ENCODE peak calls at places on chromosomes 5 and 9, in four cellular contexts. P, X, B and R are unnamed samples.

GRCh38 chr9:20593551-20593950 is 28.7 kb downstream of the MLLT3 start:
- DNase-seq in P (no peak), X (no peak), B (no peak), R (no peak)

GRCh38 chr5:138927539-138927938 is 52.4 kb upstream of the LRRTM2 start:
- DNase-seq in P (no peak), X (no peak), B (no peak), R (no peak)

GRCh38 chr9:122835313-122835731 is 6.9 kb upstream of the PDCL start:
- DNase-seq in P (no peak), X (no peak), B (no peak), R (peak)

GRCh38 chr9:113805753-113806152 is 70.4 kb upstream of the ZNF618 start:
- DNase-seq in P (no peak), X (no peak), B (no peak), R (no peak)

GRCh38 chr9:12777149-12778010 is 2.6 kb downstream of the LURAP1L start:
- DNase-seq in P (no peak), X (no peak), B (no peak), R (no peak)

GRCh38 chr9:16915126-16915831 is 44.8 kb upstream of the BNC2 start:
- DNase-seq in P (no peak), X (no peak), B (no peak), R (no peak)

GRCh38 chr5:168699002-168699401 is 119.8 kb upstream of the PANK3 start:
- DNase-seq in P (no peak), X (no peak), B (no peak), R (no peak)

GRCh38 chr9:116008278-116008677 is 145.3 kb upstream of the PAPPA start:
- DNase-seq in P (peak), X (no peak), B (no peak), R (no peak)

GRCh38 chr5:137310051-137310730 is 188.9 kb downstream of the SPOCK1 start:
- DNase-seq in P (no peak), X (no peak), B (no peak), R (no peak)

GRCh38 chr5:133454442-133454841 is 157.9 kb downstream of the FSTL4 start:
- DNase-seq in P (no peak), X (no peak), B (no peak), R (no peak)

GRCh38 chr5:14208071-14209021 is 65.2 kb downstream of the TRIO start:
- DNase-seq in P (no peak), X (no peak), B (no peak), R (peak)

GRCh38 chr9:136282272-136282861 is 21.5 kb downstream of the CCDC187 start:
- DNase-seq in P (no peak), X (no peak), B (peak), R (no peak)

GRCh38 chr9:11086561-11086960 is 473.8 kb upstream of the PTPRD start:
- DNase-seq in P (no peak), X (no peak), B (no peak), R (no peak)

GRCh38 chr5:127409236-127409921 is 108.1 kb upstream of the PRRC1 start:
- DNase-seq in P (no peak), X (no peak), B (no peak), R (no peak)

GRCh38 chr5:180313677-180314076 is 21.8 kb upstream of the MAPK9 start:
- DNase-seq in P (no peak), X (no peak), B (peak), R (peak)

GRCh38 chr9:116566677-116567488 is 120.2 kb upstream of the TRIM32 start:
- DNase-seq in P (no peak), X (no peak), B (no peak), R (peak)

GRCh38 chr5:62791059-62791458 is 212.4 kb downstream of the LRRC70 start:
- DNase-seq in P (peak), X (no peak), B (no peak), R (peak)

GRCh38 chr9:113875917-113876805 is at the start of gene ZNF618:
- DNase-seq in P (no peak), X (no peak), B (peak), R (no peak)

GRCh38 chr5:575636-576035 is 36.5 kb upstream of the CEP72 start:
- DNase-seq in P (no peak), X (no peak), B (no peak), R (no peak)

GRCh38 chr5:573206-573605 is 38.9 kb upstream of the CEP72 start:
- DNase-seq in P (no peak), X (no peak), B (no peak), R (no peak)

GRCh38 chr5:572398-573019 is 39.6 kb upstream of the CEP72 start:
- DNase-seq in P (no peak), X (no peak), B (no peak), R (no peak)

GRCh38 chr5:574906-575305 is 37.2 kb upstream of the CEP72 start:
- DNase-seq in P (no peak), X (no peak), B (no peak), R (no peak)

GRCh38 chr5:573976-574375 is 38.2 kb upstream of the CEP72 start:
- DNase-seq in P (no peak), X (no peak), B (no peak), R (no peak)
- TF ChIP-seq FOSL1 in P (no peak), X (no peak), B (no peak), R (no peak)

DNA sequence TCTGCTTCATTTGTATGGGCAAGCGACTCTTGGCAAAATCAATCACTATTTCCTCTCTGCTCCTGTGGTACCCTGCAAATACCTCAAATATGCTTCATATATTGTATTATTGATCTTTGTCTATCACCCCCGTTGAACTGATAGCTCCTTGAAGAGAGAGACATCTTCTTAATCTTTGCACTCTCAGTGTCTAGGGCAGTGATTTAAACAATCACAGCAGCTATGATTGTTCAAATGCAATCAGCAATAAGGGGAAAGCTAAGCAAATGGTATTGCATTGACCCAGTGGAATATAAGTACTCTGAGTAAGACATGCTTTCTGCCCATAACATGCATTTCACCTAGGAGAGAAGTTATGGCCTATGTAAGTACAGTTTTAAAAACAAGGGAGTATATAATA is 90.2 kb downstream of the SUSD1 start:
- DNase-seq in P (no peak), X (no peak), B (no peak), R (no peak)
- TF ChIP-seq FOSL1 in P (no peak), X (no peak), B (no peak), R (no peak)

GRCh38 chr5:173764321-173765029 is 123.7 kb upstream of the CPEB4 start:
- DNase-seq in P (peak), X (no peak), B (peak), R (peak)
- TF ChIP-seq FOSL1 in P (peak), X (no peak), B (peak), R (peak)

GRCh38 chr5:124411089-124411488 is 335.4 kb downstream of the ZNF608 start:
- DNase-seq in P (no peak), X (no peak), B (no peak), R (no peak)
- TF ChIP-seq FOSL1 in P (no peak), X (no peak), B (no peak), R (no peak)

GRCh38 chr9:99472916-99473245 is 250.8 kb downstream of the SEC61B start:
- DNase-seq in P (no peak), X (no peak), B (no peak), R (no peak)

GRCh38 chr9:99472240-99472915 is 250.3 kb downstream of the SEC61B start:
- DNase-seq in P (no peak), X (no peak), B (no peak), R (no peak)

GRCh38 chr9:99471033-99471432 is 249.0 kb downstream of the SEC61B start:
- DNase-seq in P (no peak), X (no peak), B (no peak), R (no peak)

GRCh38 chr9:99478469-99479027 is 256.5 kb downstream of the SEC61B start:
- DNase-seq in P (no peak), X (no peak), B (no peak), R (no peak)

GRCh38 chr9:99474186-99474585 is 252.1 kb downstream of the SEC61B start:
- DNase-seq in P (no peak), X (no peak), B (no peak), R (no peak)
- TF ChIP-seq FOSL1 in P (no peak), X (no peak), B (no peak), R (no peak)

GRCh38 chr5:107219993-107220392 is 450.7 kb downstream of the EFNA5 start:
- DNase-seq in P (no peak), X (no peak), B (no peak), R (no peak)

GRCh38 chr5:107218457-107219193 is 452.1 kb downstream of the EFNA5 start:
- DNase-seq in P (no peak), X (no peak), B (no peak), R (no peak)

GRCh38 chr5:107228237-107228636 is 442.5 kb downstream of the EFNA5 start:
- DNase-seq in P (no peak), X (no peak), B (no peak), R (no peak)

GRCh38 chr5:107223066-107223465 is 447.7 kb downstream of the EFNA5 start:
- DNase-seq in P (no peak), X (no peak), B (no peak), R (no peak)

DNA sequence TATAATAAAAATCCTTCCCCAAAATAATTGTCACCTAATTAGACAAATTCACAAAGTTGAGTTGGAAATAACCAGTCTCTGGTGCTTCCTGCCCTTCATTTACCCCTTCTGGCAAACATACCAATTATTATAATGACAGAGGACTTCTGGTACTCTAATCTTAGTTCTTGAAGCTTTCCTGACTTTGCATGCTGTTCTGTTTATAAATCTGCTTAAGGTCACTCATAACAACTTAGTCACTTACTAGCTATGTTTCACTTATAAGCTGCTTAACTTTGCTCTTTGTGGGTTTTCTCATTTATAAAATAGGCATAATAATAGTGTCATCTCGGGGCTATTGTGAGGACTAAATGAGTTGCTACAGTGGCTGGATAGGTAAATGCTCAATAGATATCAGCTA is 446.5 kb downstream of the EFNA5 start:
- DNase-seq in P (no peak), X (no peak), B (no peak), R (no peak)
- TF ChIP-seq FOSL1 in P (no peak), X (no peak), B (no peak), R (no peak)

DNA sequence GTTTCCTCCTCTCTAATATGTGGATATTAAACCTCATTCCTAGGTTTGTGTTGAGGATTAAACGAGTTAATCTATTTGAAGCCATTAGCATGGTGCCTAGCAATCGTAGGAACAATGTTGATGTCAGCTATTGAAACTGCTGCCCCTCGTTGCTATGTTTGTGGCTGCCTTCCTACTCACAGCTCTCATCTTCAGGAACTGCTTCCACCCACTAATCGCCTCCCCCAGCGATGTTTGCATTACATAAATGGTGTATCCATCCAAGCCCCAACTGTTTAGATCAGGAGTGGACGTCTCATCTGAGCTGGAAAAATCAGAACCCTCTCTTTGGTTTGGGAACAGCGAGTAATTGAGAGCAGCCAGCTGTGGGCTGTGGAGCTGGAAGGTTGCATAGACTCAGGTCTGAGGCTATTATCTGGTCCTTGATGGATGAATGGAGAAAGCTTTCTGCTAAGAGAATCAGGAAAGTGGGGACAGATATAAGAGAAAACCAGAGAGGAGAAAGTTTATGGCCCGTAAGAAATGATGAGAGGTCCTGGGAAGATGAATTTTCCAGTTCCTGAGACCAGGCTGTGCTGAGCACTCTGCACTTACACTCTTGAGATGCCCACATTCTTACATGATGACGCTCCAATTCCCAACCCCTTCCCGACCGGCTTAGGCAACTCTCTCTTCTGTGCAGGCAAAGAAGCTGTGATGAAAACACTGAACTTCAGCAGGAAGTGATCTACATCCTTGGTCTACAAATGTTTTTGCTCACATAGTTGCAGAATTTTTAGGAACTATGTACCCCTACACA is 416.8 kb downstream of the ARHGEF28 start:
- DNase-seq in P (no peak), X (no peak), B (no peak), R (no peak)
- TF ChIP-seq FOSL1 in P (no peak), X (no peak), B (no peak), R (no peak)

DNA sequence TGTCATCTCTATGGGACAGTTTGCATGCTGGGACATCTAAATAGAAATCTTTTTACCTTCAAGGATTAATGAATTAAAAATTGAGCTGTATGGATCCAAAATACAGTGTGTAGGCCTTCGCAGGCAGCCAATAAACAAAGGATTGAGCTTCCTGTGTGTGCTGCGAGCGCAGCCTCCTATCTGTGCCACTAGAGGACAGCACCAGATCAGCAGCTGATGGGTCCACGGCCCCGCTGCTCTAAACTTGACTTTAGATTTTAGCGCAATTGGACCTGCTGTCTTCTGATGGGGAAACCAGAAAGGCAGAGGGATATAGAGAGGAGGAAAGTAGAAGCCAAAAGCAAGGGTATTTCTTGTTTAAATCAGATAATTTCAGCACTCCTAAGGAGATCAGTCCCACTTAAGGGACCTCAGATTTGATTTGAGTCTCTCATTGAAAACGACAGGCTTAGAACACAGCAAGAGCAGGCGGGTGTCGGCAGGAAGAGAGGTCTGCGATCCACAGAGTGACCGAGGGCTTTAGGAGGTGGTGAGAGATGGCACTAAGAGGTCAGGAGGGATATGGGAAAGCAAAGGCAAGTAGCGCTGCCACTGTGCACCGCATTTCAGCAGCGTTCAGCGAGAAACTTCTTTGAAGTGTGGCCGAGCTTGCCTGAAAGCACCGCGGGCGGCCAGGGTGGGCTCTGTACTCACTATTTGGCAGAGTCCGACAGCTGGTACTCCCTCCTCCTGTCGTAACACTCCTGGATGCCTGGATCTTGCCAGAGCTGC is 214.3 kb downstream of the GNA14 start:
- DNase-seq in P (peak), X (no peak), B (peak), R (peak)
- TF ChIP-seq FOSL1 in P (no peak), X (no peak), B (no peak), R (no peak)

GRCh38 chr5:59564895-59565294 is 328.6 kb downstream of the PDE4D start:
- DNase-seq in P (no peak), X (no peak), B (no peak), R (no peak)

GRCh38 chr5:59560553-59560952 is 333.0 kb downstream of the PDE4D start:
- DNase-seq in P (no peak), X (no peak), B (no peak), R (peak)

GRCh38 chr5:59565551-59565950 is 328.0 kb downstream of the PDE4D start:
- DNase-seq in P (no peak), X (no peak), B (no peak), R (no peak)

GRCh38 chr5:59559847-59560246 is 333.7 kb downstream of the PDE4D start:
- DNase-seq in P (no peak), X (no peak), B (no peak), R (no peak)

DNA sequence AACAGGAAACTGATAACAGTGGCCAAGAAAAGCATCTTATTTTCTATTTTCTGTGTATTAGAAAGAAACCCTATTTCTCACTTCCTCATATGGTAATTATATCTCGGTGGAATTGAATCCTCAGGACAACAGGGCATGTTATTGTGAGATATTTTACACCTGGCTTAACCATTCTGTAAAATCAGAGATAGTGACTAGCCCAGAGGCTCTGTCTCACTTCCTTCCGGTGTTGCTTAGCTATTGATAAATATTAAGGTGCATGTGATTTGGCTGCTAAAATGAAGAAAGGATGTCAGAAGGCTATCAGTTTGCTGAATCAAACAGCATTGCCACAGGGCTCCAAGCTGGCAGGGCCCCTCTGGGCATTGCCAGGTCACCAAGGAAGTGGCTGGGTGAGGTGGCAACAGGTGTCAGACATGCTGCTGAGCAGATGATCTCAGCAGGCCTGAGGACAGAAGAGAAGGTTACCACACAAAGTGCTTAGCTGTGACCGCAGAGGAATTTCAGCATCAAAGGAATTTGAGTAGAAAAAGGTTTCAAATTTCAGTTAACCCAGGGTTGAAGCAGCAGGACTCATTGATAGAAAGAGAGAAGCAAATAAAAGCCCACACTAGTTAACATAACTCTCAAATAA is 330.7 kb downstream of the PDE4D start:
- DNase-seq in P (no peak), X (peak), B (no peak), R (peak)
- TF ChIP-seq FOSL1 in P (no peak), X (no peak), B (no peak), R (no peak)